ENCODE peak calls at places on chromosomes 4 and X, in eight cellular contexts. J, K, S, L, G, A, I and D are unnamed samples.

GRCh38 chrX:67523932-67524331 is 19.9 kb upstream of the AR start:
- DNase-seq in J (no peak), K (no peak), S (no peak), L (no peak), G (no peak), A (no peak), I (peak; percentile 11), D (no peak)

GRCh38 chrX:2451456-2452316 is 49.1 kb downstream of the DHRSX start:
- DNase-seq in J (no peak), K (peak; percentile 62), S (no peak), L (peak; percentile 74), G (peak; percentile 46), A (peak; percentile 34), I (no peak), D (peak; percentile 67)

GRCh38 chr4:153023692-153024394 is 87.7 kb downstream of the FHDC1 start:
- DNase-seq in J (no peak), K (no peak), S (no peak), L (no peak), G (no peak), A (no peak), I (peak; percentile 53), D (no peak)

GRCh38 chr4:38004062-38004461 is 43.9 kb downstream of the PTTG2 start:
- DNase-seq in J (no peak), K (peak; percentile 51), S (peak; percentile 25), L (no peak), G (no peak), A (peak; percentile 52), I (no peak), D (peak; percentile 23)

GRCh38 chrX:109360301-109360700 is 121.6 kb downstream of the GUCY2F start:
- DNase-seq in J (no peak), K (no peak), S (no peak), L (no peak), G (no peak), A (no peak), I (no peak), D (no peak)

GRCh38 chr4:84691170-84691691 is 108.3 kb downstream of the CDS1 start:
- DNase-seq in J (peak; percentile 94), K (peak; percentile 94), S (peak; percentile 67), L (no peak), G (no peak), A (peak; percentile 94), I (peak; percentile 93), D (peak; percentile 91)

GRCh38 chrX:74426615-74427014 is 5.3 kb downstream of the SLC16A2 start:
- DNase-seq in J (no peak), K (no peak), S (no peak), L (no peak), G (no peak), A (no peak), I (no peak), D (no peak)

GRCh38 chrX:94454159-94454558 is 780.2 kb downstream of the FAM133A start:
- DNase-seq in J (no peak), K (no peak), S (no peak), L (no peak), G (no peak), A (no peak), I (no peak), D (no peak)

GRCh38 chr4:86963697-86964096 is 28.9 kb downstream of the AFF1 start:
- DNase-seq in J (peak; percentile 50), K (peak; percentile 59), S (peak; percentile 85), L (no peak), G (no peak), A (no peak), I (peak; percentile 55), D (no peak)

GRCh38 chr4:82467442-82467841 is 37.1 kb downstream of the ENOPH1 start:
- DNase-seq in J (no peak), K (no peak), S (no peak), L (no peak), G (no peak), A (no peak), I (no peak), D (peak; percentile 15)

GRCh38 chrX:11108253-11108941 is 2.7 kb upstream of the HCCS start:
- DNase-seq in J (no peak), K (no peak), S (no peak), L (no peak), G (no peak), A (no peak), I (no peak), D (no peak)

GRCh38 chrX:11103006-11103405 is 8.1 kb upstream of the HCCS start:
- DNase-seq in J (no peak), K (no peak), S (no peak), L (no peak), G (no peak), A (no peak), I (no peak), D (no peak)

GRCh38 chrX:11103751-11104150 is 7.4 kb upstream of the HCCS start:
- DNase-seq in J (no peak), K (no peak), S (no peak), L (no peak), G (no peak), A (no peak), I (no peak), D (no peak)

GRCh38 chrX:11100281-11101035 is 10.7 kb upstream of the HCCS start:
- DNase-seq in J (peak; percentile 49), K (peak; percentile 80), S (peak; percentile 32), L (peak; percentile 30), G (no peak), A (peak; percentile 68), I (peak; percentile 72), D (peak; percentile 73)

DNA sequence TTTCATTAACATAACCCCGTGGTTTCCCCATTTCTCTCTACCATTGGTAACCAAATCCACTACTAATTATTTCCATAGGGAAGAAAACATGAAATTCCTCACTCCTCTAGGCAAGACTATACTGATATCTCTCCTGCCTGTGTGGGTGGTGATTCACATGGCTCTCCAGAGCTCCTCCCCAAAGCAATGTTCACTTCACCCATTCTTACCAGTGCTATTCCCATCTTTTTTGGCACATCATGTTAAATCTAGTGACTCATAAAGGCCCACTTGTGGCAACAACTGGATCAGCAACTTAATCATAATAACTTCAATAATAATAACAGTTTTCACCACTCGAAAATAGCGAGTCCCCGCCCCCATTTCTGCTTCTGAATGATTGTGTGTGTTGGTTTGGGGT is 6.1 kb upstream of the HCCS start:
- DNase-seq in J (peak; percentile 26), K (peak; percentile 54), S (no peak), L (no peak), G (no peak), A (no peak), I (peak; percentile 54), D (peak; percentile 16)
- TF ChIP-seq CTCF in J (peak; percentile 30), K (no peak), S (no peak), L (no peak), G (no peak), A (no peak), I (no peak), D (no peak)

GRCh38 chr4:73421708-73422457 is 14.1 kb upstream of the AFP start:
- DNase-seq in J (no peak), K (no peak), S (no peak), L (no peak), G (no peak), A (no peak), I (no peak), D (no peak)

GRCh38 chr4:73420615-73421014 is 15.4 kb upstream of the AFP start:
- DNase-seq in J (no peak), K (no peak), S (no peak), L (no peak), G (no peak), A (no peak), I (no peak), D (no peak)

GRCh38 chr4:73419106-73420038 is 15.3 kb downstream of the ALB start:
- DNase-seq in J (no peak), K (no peak), S (no peak), L (no peak), G (no peak), A (no peak), I (no peak), D (no peak)

GRCh38 chr4:73423184-73423583 is 12.8 kb upstream of the AFP start:
- DNase-seq in J (no peak), K (no peak), S (no peak), L (no peak), G (no peak), A (no peak), I (no peak), D (no peak)

DNA sequence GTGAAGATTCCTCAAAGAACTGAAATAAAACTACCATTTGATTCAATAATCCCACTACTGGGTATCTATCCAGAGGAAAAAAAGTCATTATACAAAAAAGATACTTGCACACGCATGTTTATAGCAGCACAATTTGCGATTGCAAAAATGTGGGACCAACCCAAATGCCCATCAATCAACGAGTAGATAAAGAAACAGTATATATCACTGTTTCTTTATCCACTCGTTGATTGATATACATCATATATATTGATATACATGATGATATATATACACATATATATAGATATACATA is 13.6 kb upstream of the AFP start:
- DNase-seq in J (no peak), K (no peak), S (no peak), L (no peak), G (no peak), A (no peak), I (no peak), D (no peak)
- TF ChIP-seq CTCF in J (no peak), K (no peak), S (no peak), L (no peak), G (no peak), A (no peak), I (no peak), D (no peak)

GRCh38 chrX:9146657-9147056 is 112.7 kb upstream of the FAM9B start:
- DNase-seq in J (no peak), K (no peak), S (no peak), L (no peak), G (no peak), A (no peak), I (no peak), D (no peak)

GRCh38 chrX:9137152-9137551 is 103.2 kb upstream of the FAM9B start:
- DNase-seq in J (no peak), K (no peak), S (no peak), L (no peak), G (no peak), A (no peak), I (no peak), D (no peak)

GRCh38 chrX:9135901-9136510 is 102.1 kb upstream of the FAM9B start:
- DNase-seq in J (no peak), K (peak; percentile 67), S (no peak), L (no peak), G (no peak), A (peak; percentile 12), I (no peak), D (no peak)

GRCh38 chrX:9144643-9145290 is 110.8 kb upstream of the FAM9B start:
- DNase-seq in J (no peak), K (no peak), S (no peak), L (no peak), G (no peak), A (peak; percentile 64), I (peak; percentile 44), D (peak; percentile 48)

DNA sequence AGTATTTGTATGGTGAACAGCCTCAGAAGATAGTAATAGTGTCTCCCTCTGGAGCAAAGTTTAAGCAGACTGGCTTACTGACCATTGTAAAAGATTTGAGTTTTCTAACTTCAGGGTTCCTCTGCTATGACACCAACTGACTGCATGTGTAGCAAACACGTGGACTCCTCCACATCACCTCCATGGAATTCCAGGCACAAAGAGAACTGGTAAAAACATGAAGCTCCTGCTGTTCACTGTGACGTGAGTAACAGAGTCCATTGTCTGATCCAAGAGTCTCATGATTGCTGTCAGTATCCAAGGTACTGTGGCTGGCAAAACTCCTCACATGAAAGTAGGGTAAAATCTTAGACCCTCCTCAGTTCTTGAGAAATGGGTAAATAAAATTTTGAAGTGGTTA is 107.6 kb upstream of the FAM9B start:
- DNase-seq in J (peak; percentile 73), K (peak; percentile 85), S (no peak), L (no peak), G (no peak), A (peak; percentile 50), I (peak; percentile 21), D (peak; percentile 66)
- TF ChIP-seq CTCF in J (no peak), K (no peak), S (no peak), L (no peak), G (no peak), A (no peak), I (no peak), D (no peak)

GRCh38 chr4:11073621-11074051 is 355.1 kb downstream of the HS3ST1 start:
- DNase-seq in J (no peak), K (no peak), S (no peak), L (no peak), G (peak; percentile 71), A (peak; percentile 15), I (peak; percentile 75), D (peak; percentile 9)
- TF ChIP-seq CTCF in J (no peak), K (no peak), S (no peak), L (no peak), G (no peak), A (no peak), I (no peak), D (no peak)